ENCODE peak calls at places on chromosome 14, in eight cellular contexts. E is tibial nerve, D is A549, J is ovary, A is H1, Y is suprapubic skin, V is stomach, W is esophagus muscularis mucosa. Z is an unnamed sample.

GRCh38 chr14:64826333-64826732 is 53.4 kb downstream of the SPTB start:
- DNase-seq in A (no peak), E (no peak), D (no peak), V (no peak), Y (no peak), W (no peak), J (no peak), Z (no peak)

GRCh38 chr14:90453401-90453951 is 56.6 kb downstream of the CALM1 start:
- DNase-seq in W (no peak), E (no peak), V (peak; percentile 35), A (peak; percentile 43), J (peak; percentile 45), D (no peak), Y (no peak), Z (no peak)

GRCh38 chr14:104580961-104581360 is 1.4 kb downstream of the C14orf180 start:
- DNase-seq in Y (no peak), V (peak; percentile 94), J (no peak), D (no peak), E (no peak), W (no peak), A (no peak), Z (peak; percentile 56)

GRCh38 chr14:32202468-32202865 is 602 bp downstream of the RNU6-8 start:
- DNase-seq in V (no peak), A (no peak), W (no peak), E (no peak), J (peak; percentile 17), Y (no peak), D (no peak), Z (no peak)

GRCh38 chr14:32013083-32013482 is 64.0 kb upstream of the ARHGAP5 start:
- DNase-seq in D (no peak), W (no peak), V (no peak), J (no peak), Y (no peak), E (no peak), A (no peak), Z (no peak)

GRCh38 chr14:44778562-44778961 is 183.2 kb downstream of the KLHL28 start:
- DNase-seq in Y (no peak), W (no peak), E (no peak), V (no peak), A (no peak), J (no peak), D (no peak), Z (no peak)

GRCh38 chr14:83260751-83261150 is 1727.1 kb upstream of the SEL1L start:
- DNase-seq in Y (no peak), J (no peak), D (no peak), E (no peak), V (no peak), A (no peak), W (no peak), Z (no peak)

GRCh38 chr14:71355324-71356201 is 448.3 kb downstream of the PCNX1 start:
- DNase-seq in W (no peak), E (peak; percentile 30), Y (no peak), V (peak; percentile 53), J (peak; percentile 26), D (no peak), A (no peak), Z (no peak)

GRCh38 chr14:94673781-94674231 is 61.6 kb downstream of the SERPINA3 start:
- DNase-seq in D (no peak), V (peak; percentile 22), J (no peak), A (no peak), Y (peak; percentile 47), E (no peak), W (no peak), Z (no peak)

GRCh38 chr14:32366995-32367394 is 37.9 kb downstream of the AKAP6 start:
- DNase-seq in Y (no peak), D (no peak), W (no peak), E (no peak), A (no peak), V (no peak), J (no peak), Z (no peak)

GRCh38 chr14:75428230-75429104 is 645 bp downstream of the JDP2 start:
- DNase-seq in Y (no peak), A (no peak), D (peak; percentile 46), E (no peak), V (peak; percentile 51), W (no peak), J (peak; percentile 53), Z (peak; percentile 63)

GRCh38 chr14:85597701-85598100 is 67.8 kb downstream of the FLRT2 start:
- DNase-seq in D (no peak), V (no peak), A (no peak), Y (no peak), W (no peak), E (no peak), J (no peak), Z (no peak)

GRCh38 chr14:92495041-92495440 is 18.5 kb upstream of the RIN3 start:
- DNase-seq in A (no peak), D (no peak), V (no peak), J (no peak), Y (no peak), E (no peak), W (no peak), Z (no peak)

GRCh38 chr14:94827711-94828505 is 58.0 kb upstream of the GSC start:
- DNase-seq in V (no peak), Y (no peak), D (no peak), J (peak; percentile 54), A (no peak), E (peak; percentile 39), W (no peak), Z (peak; percentile 31)

GRCh38 chr14:51304956-51305355 is 64.9 kb downstream of the TMX1 start:
- DNase-seq in W (peak; percentile 39), E (no peak), V (no peak), A (no peak), J (no peak), Y (no peak), D (peak; percentile 25), Z (no peak)

GRCh38 chr14:25848601-25849000 is 749.2 kb downstream of the NOVA1 start:
- DNase-seq in J (no peak), D (no peak), V (no peak), W (no peak), Y (no peak), A (no peak), E (no peak), Z (no peak)

GRCh38 chr14:63857467-63858030 is 4.7 kb downstream of the SYNE2 start:
- DNase-seq in V (no peak), A (no peak), D (no peak), E (no peak), Y (no peak), J (no peak), W (no peak), Z (no peak)

GRCh38 chr14:91749857-91750256 is 18.0 kb upstream of the CATSPERB start:
- DNase-seq in W (no peak), J (no peak), E (no peak), A (no peak), Y (no peak), D (no peak), V (no peak), Z (no peak)

GRCh38 chr14:84527706-84528105 is 1002.2 kb upstream of the FLRT2 start:
- DNase-seq in E (no peak), J (no peak), A (no peak), W (no peak), Y (no peak), V (no peak), D (no peak), Z (no peak)

DNA sequence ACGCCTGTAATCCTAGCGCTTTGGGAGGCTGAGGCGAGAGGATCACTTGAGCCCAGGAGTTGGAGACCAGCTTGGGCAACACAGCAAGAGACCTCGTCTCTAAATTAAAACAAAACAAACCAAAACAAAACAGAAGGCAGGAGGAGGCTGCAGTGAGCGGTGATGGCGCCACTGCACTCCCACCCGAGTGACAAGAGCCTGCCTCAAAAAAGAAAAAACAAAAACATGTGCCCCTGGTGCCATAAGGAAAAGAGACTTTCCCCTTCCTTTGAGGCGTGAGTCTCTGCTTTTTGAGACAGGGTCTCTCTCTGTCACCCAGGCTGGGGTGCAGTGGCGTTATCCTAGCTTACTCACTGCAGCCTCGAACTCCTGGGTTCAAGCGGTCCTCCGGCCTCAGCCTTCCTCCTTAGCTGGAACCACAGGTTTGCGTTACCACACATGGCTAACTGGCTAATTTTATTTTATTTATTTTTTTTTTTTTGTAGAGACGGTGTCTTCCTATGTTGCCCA is 9.0 kb upstream of the EAPP start:
- DNase-seq in E (no peak), V (no peak), W (no peak), D (no peak), A (no peak), Y (no peak), J (no peak), Z (no peak)
- TF ChIP-seq POLR2A in E (no peak), V (no peak), W (no peak), D (no peak), A (no peak), Y (no peak), J (no peak), Z (no peak)

DNA sequence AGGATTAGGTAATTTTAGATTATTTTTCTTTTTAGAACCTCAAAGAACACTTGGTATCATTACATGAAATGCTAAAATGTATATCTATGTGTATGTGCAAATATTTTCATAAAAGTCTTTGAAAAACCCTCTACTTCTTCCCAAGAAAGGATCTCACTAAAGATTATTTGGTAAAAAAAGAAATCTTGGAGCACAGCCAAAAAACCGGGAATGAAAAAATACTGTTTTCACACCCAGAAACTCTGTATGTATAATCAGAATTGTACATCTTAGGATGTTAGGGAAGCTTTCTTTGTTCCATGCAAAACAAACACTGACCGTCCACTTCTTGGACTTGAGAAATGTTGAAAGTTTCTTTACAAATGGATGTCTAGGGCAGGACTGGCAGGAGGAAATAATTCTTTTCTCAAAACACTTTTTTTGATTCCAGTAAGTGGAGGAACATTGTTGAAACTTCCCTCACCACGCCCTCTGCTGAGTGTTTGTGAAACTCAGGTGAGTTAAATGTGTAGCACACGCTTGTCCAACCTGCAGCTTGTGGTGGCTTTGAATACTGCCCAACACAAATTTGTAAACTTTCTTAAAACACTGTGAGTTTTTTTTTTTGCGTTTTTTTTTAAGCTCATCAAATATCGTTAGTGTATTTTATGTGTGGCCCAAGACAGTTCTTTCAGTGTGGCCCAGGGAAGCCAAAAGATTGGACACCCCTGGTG is 26.5 kb downstream of the FBXO34 start:
- DNase-seq in D (no peak), V (peak; percentile 72), E (no peak), J (no peak), Y (no peak), A (no peak), W (no peak), Z (peak; percentile 76)
- TF ChIP-seq CTCF in D (no peak), V (no peak), E (no peak), J (no peak), Y (no peak), A (peak; percentile 12), W (no peak), Z (peak; percentile 28)

GRCh38 chr14:33847066-33847465 is 103.8 kb downstream of the EGLN3 start:
- DNase-seq in A (no peak), V (no peak), E (no peak), J (no peak), W (no peak), D (no peak), Y (no peak), Z (no peak)
- TF ChIP-seq EP300 in A (no peak), V (no peak), E (no peak), J (no peak), W (no peak), D (no peak), Y (no peak), Z (no peak)

DNA sequence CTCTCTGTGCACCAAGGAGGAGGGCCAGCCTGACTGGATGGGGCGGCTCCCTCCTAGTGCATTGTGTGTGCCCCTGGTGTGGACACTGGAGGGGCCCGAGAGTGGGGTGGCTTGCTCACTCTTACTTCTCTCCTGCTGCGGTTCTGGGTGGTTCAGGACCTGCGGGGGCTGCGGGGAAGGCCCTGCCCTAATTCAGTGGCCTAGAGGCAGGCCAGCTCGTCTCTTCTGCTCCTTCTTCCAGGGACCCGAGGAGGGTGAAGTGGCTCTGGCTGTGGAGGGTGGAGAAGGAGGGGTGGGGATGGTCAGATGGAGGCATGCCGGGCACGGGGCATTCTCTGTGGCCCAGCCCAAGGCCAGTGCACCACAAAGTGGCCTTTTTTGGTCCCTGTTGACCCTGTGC is 87.1 kb downstream of the BEGAIN start:
- DNase-seq in V (no peak), Y (no peak), A (no peak), J (no peak), W (no peak), D (no peak), E (no peak), Z (no peak)
- TF ChIP-seq POLR2A in V (no peak), Y (no peak), A (no peak), J (no peak), W (no peak), D (no peak), E (no peak), Z (no peak)